ENCODE peak calls at places on chromosome 1, in eight cellular contexts. Z, R, V, A, E, S, T and B are unnamed samples.

GRCh38 chr1:36303650-36304360 is 2.4 kb upstream of the SH3D21 start:
- DNase-seq in S (no peak), T (no peak), R (no peak), A (no peak), E (no peak), V (no peak), Z (no peak), B (no peak)

GRCh38 chr1:17523487-17524029 is 15.9 kb upstream of the ARHGEF10L start:
- DNase-seq in S (no peak), T (no peak), R (no peak), V (no peak), E (no peak), A (no peak), Z (no peak), B (no peak)

GRCh38 chr1:205976708-205977107 is 26.5 kb downstream of the RAB7B start:
- DNase-seq in A (peak; percentile 13), V (no peak), E (no peak), S (peak; percentile 67), Z (no peak), T (peak; percentile 30), R (no peak), B (no peak)

GRCh38 chr1:223123238-223123976 is 19.6 kb downstream of the TLR5 start:
- DNase-seq in R (peak; percentile 66), T (peak; percentile 44), A (peak; percentile 62), Z (no peak), V (peak; percentile 67), E (peak; percentile 71), S (peak; percentile 54), B (peak; percentile 72)

GRCh38 chr1:243281672-243282071 is 25.8 kb downstream of the SDCCAG8 start:
- DNase-seq in V (no peak), T (no peak), A (no peak), R (no peak), S (no peak), Z (no peak), E (no peak), B (no peak)

GRCh38 chr1:9658186-9658585 is 6.7 kb downstream of the PIK3CD start:
- DNase-seq in S (no peak), E (peak; percentile 59), R (no peak), A (no peak), T (no peak), Z (no peak), V (no peak), B (no peak)

GRCh38 chr1:201125019-201125418 is 2.0 kb downstream of the ASCL5 start:
- DNase-seq in A (no peak), Z (no peak), V (no peak), S (no peak), E (no peak), T (no peak), R (no peak), B (no peak)

GRCh38 chr1:172905452-172905851 is 145.3 kb downstream of the TNFSF18 start:
- DNase-seq in S (peak; percentile 71), T (peak; percentile 41), V (no peak), Z (no peak), R (no peak), A (no peak), E (no peak), B (no peak)

GRCh38 chr1:31978853-31979400 is 34.7 kb upstream of the KHDRBS1 start:
- DNase-seq in V (no peak), Z (no peak), T (no peak), A (no peak), E (no peak), S (no peak), R (no peak), B (no peak)

GRCh38 chr1:24283326-24284155 is 35.6 kb upstream of the GRHL3 start:
- DNase-seq in R (no peak), A (peak; percentile 92), E (no peak), V (peak; percentile 52), Z (no peak), T (peak; percentile 85), S (peak; percentile 69), B (no peak)

GRCh38 chr1:181675091-181675490 is 191.8 kb downstream of the CACNA1E start:
- DNase-seq in R (no peak), T (no peak), S (no peak), Z (no peak), V (no peak), E (no peak), A (no peak), B (no peak)

GRCh38 chr1:82152356-82153281 is 351.9 kb downstream of the ADGRL2 start:
- DNase-seq in R (no peak), Z (no peak), V (no peak), E (no peak), S (no peak), A (no peak), T (no peak), B (no peak)

GRCh38 chr1:159084867-159085266 is 8.3 kb upstream of the AIM2 start:
- DNase-seq in Z (no peak), S (no peak), A (no peak), V (no peak), R (no peak), T (no peak), E (peak; percentile 80), B (no peak)

GRCh38 chr1:221939598-221939997 is 197.7 kb upstream of the DUSP10 start:
- DNase-seq in E (peak; percentile 16), V (no peak), A (no peak), Z (no peak), T (no peak), R (no peak), S (no peak), B (no peak)

GRCh38 chr1:156865865-156866678 is 5.4 kb downstream of the NTRK1 start:
- DNase-seq in E (peak; percentile 77), T (no peak), R (no peak), V (no peak), Z (no peak), A (no peak), S (no peak), B (no peak)

GRCh38 chr1:64223329-64224151 is 20.1 kb downstream of the UBE2U start:
- DNase-seq in T (peak; percentile 91), V (no peak), S (peak; percentile 84), E (peak; percentile 10), Z (peak; percentile 65), A (peak; percentile 95), R (no peak), B (no peak)

GRCh38 chr1:173527151-173527826 is 50.2 kb downstream of the PRDX6 start:
- DNase-seq in Z (no peak), S (no peak), T (no peak), V (no peak), E (no peak), A (peak; percentile 65), R (no peak), B (no peak)

GRCh38 chr1:42745851-42746250 is 5.8 kb upstream of the CLDN19 start:
- DNase-seq in V (no peak), R (no peak), S (no peak), T (no peak), E (no peak), A (no peak), Z (no peak), B (no peak)

GRCh38 chr1:167707942-167708341 is 13.8 kb upstream of the MPZL1 start:
- DNase-seq in V (no peak), R (no peak), Z (no peak), S (no peak), A (no peak), T (no peak), E (no peak), B (no peak)

GRCh38 chr1:8203551-8203950 is 114.4 kb upstream of the SLC45A1 start:
- DNase-seq in R (no peak), T (no peak), Z (no peak), S (no peak), A (no peak), E (no peak), V (no peak), B (no peak)

GRCh38 chr1:116943438-116943837 is 33.7 kb downstream of the PTGFRN start:
- DNase-seq in A (no peak), S (no peak), V (no peak), Z (no peak), R (no peak), T (no peak), E (no peak), B (no peak)

GRCh38 chr1:234771642-234772344 is 161.8 kb upstream of the IRF2BP2 start:
- DNase-seq in A (no peak), E (peak; percentile 69), T (no peak), V (no peak), R (no peak), Z (no peak), S (no peak), B (no peak)

GRCh38 chr1:92515796-92516201 is 29.1 kb upstream of the GFI1 start:
- DNase-seq in V (no peak), E (peak; percentile 86), A (peak; percentile 33), R (no peak), Z (no peak), T (no peak), S (peak; percentile 15), B (no peak)

GRCh38 chr1:55034476-55035133 is 4.7 kb upstream of the PCSK9 start:
- DNase-seq in A (no peak), Z (no peak), V (no peak), S (peak; percentile 32), T (no peak), R (no peak), E (no peak), B (no peak)

GRCh38 chr1:55037733-55038551 is 1.4 kb upstream of the PCSK9 start:
- DNase-seq in Z (no peak), A (no peak), E (no peak), T (no peak), R (no peak), V (no peak), S (no peak), B (no peak)

GRCh38 chr1:55033215-55033614 is 6.1 kb upstream of the PCSK9 start:
- DNase-seq in Z (no peak), V (no peak), A (no peak), R (no peak), S (no peak), E (no peak), T (no peak), B (no peak)

GRCh38 chr1:55038552-55038838 is 853 bp upstream of the PCSK9 start:
- DNase-seq in Z (no peak), T (no peak), S (no peak), V (no peak), A (no peak), E (no peak), R (no peak), B (no peak)

GRCh38 chr1:55035904-55036303 is 3.4 kb upstream of the PCSK9 start:
- DNase-seq in A (no peak), Z (no peak), R (no peak), V (no peak), S (no peak), E (peak; percentile 22), T (no peak), B (no peak)
- TF ChIP-seq CTCF in A (no peak), Z (no peak), R (no peak), V (no peak), S (peak; percentile 5), E (no peak), T (no peak), B (peak; percentile 24)

GRCh38 chr1:59296358-59297256 is at the start of gene FGGY:
- DNase-seq in T (peak; percentile 99), A (peak; percentile 99), E (peak; percentile 98), V (peak; percentile 98), R (peak; percentile 95), Z (peak; percentile 96), S (peak; percentile 99), B (peak; percentile 86)
- TF ChIP-seq CTCF in T (no peak), A (no peak), E (no peak), V (no peak), R (no peak), Z (no peak), S (no peak), B (no peak)

GRCh38 chr1:210695041-210695440 is 366.3 kb downstream of the HHAT start:
- DNase-seq in R (no peak), V (no peak), S (no peak), A (no peak), E (no peak), Z (no peak), T (peak; percentile 16), B (no peak)
- TF ChIP-seq CTCF in R (no peak), V (no peak), S (no peak), A (no peak), E (no peak), Z (no peak), T (no peak), B (no peak)

GRCh38 chr1:29230553-29231378 is at the start of gene MECR:
- DNase-seq in Z (no peak), T (peak; percentile 92), V (peak; percentile 92), R (peak; percentile 97), S (peak; percentile 90), A (peak; percentile 91), E (peak; percentile 95), B (peak; percentile 96)
- TF ChIP-seq CTCF in Z (peak; percentile 33), T (no peak), V (peak; percentile 17), R (no peak), S (peak; percentile 37), A (peak; percentile 21), E (peak; percentile 34), B (peak; percentile 35)